ENCODE peak calls at places on chromosomes 1 and 21, in seven cellular contexts. F is naive thymus-derived CD4-positive, alpha-beta T cell; K is aorta; I is IMR-90; Z is iPS DF 6.9; H is left lung; Y is breast epithelium. N is an unnamed sample.

GRCh38 chr1:15417365-15417934 is 7.8 kb downstream of the EFHD2 start:
- DNase-seq in Y (no peak), F (no peak), Z (no peak), H (no peak), I (peak), K (no peak), N (no peak)

GRCh38 chr1:56396524-56397067 is 182.8 kb downstream of the PLPP3 start:
- DNase-seq in F (no peak), K (no peak), Z (no peak), I (no peak), H (no peak), Y (no peak), N (no peak)

GRCh38 chr1:218401896-218402770 is 57.0 kb downstream of the TGFB2 start:
- DNase-seq in K (no peak), Y (no peak), Z (no peak), H (no peak), F (no peak), I (peak), N (no peak)

GRCh38 chr21:31484219-31484618 is 140.2 kb upstream of the TIAM1 start:
- DNase-seq in H (no peak), I (no peak), Z (no peak), Y (no peak), F (no peak), K (no peak), N (no peak)

GRCh38 chr1:19465650-19466049 is 19.7 kb downstream of the CAPZB start:
- DNase-seq in I (no peak), K (no peak), Z (no peak), F (no peak), Y (no peak), H (no peak), N (no peak)

GRCh38 chr1:229855999-229856650 is 210.9 kb upstream of the GALNT2 start:
- DNase-seq in I (no peak), K (no peak), Y (no peak), H (peak), Z (no peak), F (peak), N (no peak)

GRCh38 chr1:27831568-27832410 is 1.2 kb downstream of the PPP1R8 start:
- DNase-seq in I (peak), H (no peak), K (no peak), Z (no peak), Y (no peak), F (no peak), N (no peak)

GRCh38 chr1:221072214-221072613 is 193.0 kb downstream of the HLX start:
- DNase-seq in K (no peak), H (no peak), Z (no peak), F (no peak), Y (no peak), I (no peak), N (no peak)

GRCh38 chr1:59025898-59026426 is 242.1 kb upstream of the JUN start:
- DNase-seq in H (no peak), K (no peak), Y (no peak), F (no peak), I (peak), Z (no peak), N (no peak)

GRCh38 chr1:113811353-113811887 is 856 bp downstream of the RSBN1 start:
- DNase-seq in K (peak), I (peak), Y (no peak), Z (no peak), H (no peak), F (no peak), N (peak)

GRCh38 chr1:74534241-74534640 is 21.8 kb upstream of the LRRC53 start:
- DNase-seq in H (no peak), Y (no peak), I (no peak), Z (no peak), F (no peak), K (no peak), N (no peak)

GRCh38 chr1:54379481-54380284 is 26.5 kb downstream of the SSBP3 start:
- DNase-seq in Y (no peak), Z (no peak), H (no peak), K (peak), I (peak), F (no peak), N (no peak)

GRCh38 chr1:246748867-246749266 is 24.7 kb downstream of the SCCPDH start:
- DNase-seq in Z (no peak), K (no peak), F (no peak), I (no peak), Y (no peak), H (no peak), N (no peak)

GRCh38 chr21:38869946-38870345 is 64.2 kb downstream of the ETS2 start:
- DNase-seq in F (no peak), I (peak), Y (no peak), Z (no peak), K (no peak), H (no peak), N (no peak)

GRCh38 chr1:63828322-63829044 is 54.7 kb downstream of the ROR1 start:
- DNase-seq in K (no peak), I (no peak), H (no peak), Z (no peak), Y (no peak), F (no peak), N (no peak)

GRCh38 chr1:32892368-32893197 is 6.3 kb downstream of the HPCA start:
- DNase-seq in Y (no peak), F (no peak), I (no peak), K (peak), H (peak), Z (no peak), N (peak)

GRCh38 chr1:19799877-19800804 is at the start of gene TMCO4:
- DNase-seq in K (peak), Z (no peak), H (peak), F (peak), I (peak), Y (peak), N (peak)

GRCh38 chr1:170397061-170397460 is 134.9 kb upstream of the GORAB start:
- DNase-seq in F (no peak), I (no peak), H (no peak), Z (no peak), Y (no peak), K (no peak), N (no peak)

GRCh38 chr21:34307991-34308532 is 55.7 kb upstream of the KCNE2 start:
- DNase-seq in F (no peak), H (no peak), I (no peak), Z (no peak), Y (no peak), K (no peak), N (no peak)

GRCh38 chr1:89489037-89489729 is 35.4 kb upstream of the LRRC8B start:
- DNase-seq in I (peak), K (no peak), H (peak), F (no peak), Y (no peak), Z (no peak), N (no peak)

GRCh38 chr1:228903573-228904122 is 168.4 kb downstream of the RHOU start:
- DNase-seq in I (no peak), K (no peak), Y (no peak), H (no peak), F (no peak), Z (no peak), N (no peak)

GRCh38 chr1:94871031-94871430 is 50.9 kb downstream of the SLC44A3 start:
- DNase-seq in K (no peak), Z (no peak), I (peak), Y (no peak), H (no peak), F (no peak), N (no peak)

GRCh38 chr1:204431310-204432184 is 19.9 kb upstream of the PPP1R15B start:
- DNase-seq in H (peak), Y (peak), F (peak), I (peak), K (peak), Z (no peak), N (peak)

GRCh38 chr1:47942238-47942629 is 55.0 kb downstream of the TRABD2B start:
- DNase-seq in K (no peak), Y (no peak), Z (no peak), F (no peak), H (no peak), I (no peak), N (no peak)

GRCh38 chr1:19096036-19096833 is 113.8 kb downstream of the UBR4 start:
- DNase-seq in I (peak), Y (peak), Z (no peak), K (no peak), F (peak), H (no peak), N (peak)

GRCh38 chr1:48246727-48247126 is 24.2 kb downstream of the SLC5A9 start:
- DNase-seq in F (no peak), Y (peak), H (peak), K (no peak), Z (no peak), I (no peak), N (no peak)

GRCh38 chr1:112673589-112674439 is 645 bp upstream of the MOV10 start:
- DNase-seq in I (peak), Y (peak), F (peak), H (no peak), K (peak), Z (no peak), N (peak)

GRCh38 chr1:58898739-58899580 is 115.1 kb upstream of the JUN start:
- DNase-seq in I (peak), K (no peak), F (no peak), Z (no peak), Y (no peak), H (peak), N (no peak)

GRCh38 chr1:193283026-193283425 is 96.6 kb upstream of the B3GALT2 start:
- DNase-seq in F (no peak), K (no peak), H (no peak), Z (no peak), I (peak), Y (no peak), N (no peak)

GRCh38 chr1:38740543-38740942 is 119.0 kb downstream of the RRAGC start:
- DNase-seq in I (peak), Z (no peak), Y (no peak), K (no peak), F (no peak), H (no peak), N (no peak)

GRCh38 chr1:73162576-73162975 is 880.2 kb upstream of the NEGR1 start:
- DNase-seq in F (no peak), Z (no peak), I (no peak), H (no peak), Y (no peak), K (no peak), N (no peak)

GRCh38 chr1:1680912-1681273 is 11.7 kb downstream of the SLC35E2B start:
- DNase-seq in Z (no peak), H (peak), K (peak), F (no peak), I (no peak), Y (no peak), N (no peak)

GRCh38 chr1:8090241-8090702 is 64.2 kb upstream of the ERRFI1 start:
- DNase-seq in I (peak), Z (no peak), H (no peak), Y (no peak), F (no peak), K (no peak), N (no peak)

GRCh38 chr1:37734629-37735591 is 30.0 kb downstream of the EPHA10 start:
- DNase-seq in Z (peak), K (peak), F (no peak), I (no peak), Y (no peak), H (no peak), N (no peak)

GRCh38 chr21:36511484-36512227 is 31.7 kb upstream of the CLDN14 start:
- DNase-seq in Y (no peak), F (no peak), K (no peak), H (no peak), Z (no peak), I (peak), N (no peak)

GRCh38 chr1:58619286-58620054 is 42.4 kb upstream of the TACSTD2 start:
- DNase-seq in K (no peak), I (no peak), Y (no peak), H (no peak), Z (no peak), F (no peak), N (no peak)

GRCh38 chr1:65772607-65773006 is 20.1 kb upstream of the PDE4B start:
- DNase-seq in K (no peak), H (no peak), I (peak), Y (no peak), Z (no peak), F (no peak), N (no peak)

GRCh38 chr21:42562258-42562657 is 48.6 kb downstream of the SLC37A1 start:
- DNase-seq in K (peak), F (no peak), I (no peak), Z (no peak), Y (no peak), H (no peak), N (no peak)

DNA sequence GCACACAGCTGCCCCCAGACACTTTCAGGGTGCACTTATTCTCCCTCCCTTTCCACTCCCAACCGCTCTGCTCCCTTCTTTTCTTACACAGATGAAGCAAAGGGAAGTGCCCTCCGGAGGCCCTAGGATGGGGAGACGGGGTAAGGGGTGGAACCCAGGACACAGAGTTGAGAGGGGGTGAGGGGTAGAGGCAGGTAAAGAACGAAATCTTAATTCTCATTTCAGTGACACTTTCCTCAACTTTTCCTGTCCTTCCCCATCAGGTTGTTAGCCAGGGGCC is 12.8 kb downstream of the PLEKHO1 start:
- DNase-seq in Z (no peak), I (no peak), Y (no peak), F (no peak), H (no peak), K (no peak), N (no peak)
- H3K4me3 ChIP-seq in Z (no peak), I (peak), Y (peak), F (no peak), H (no peak), K (no peak), N (peak)

DNA sequence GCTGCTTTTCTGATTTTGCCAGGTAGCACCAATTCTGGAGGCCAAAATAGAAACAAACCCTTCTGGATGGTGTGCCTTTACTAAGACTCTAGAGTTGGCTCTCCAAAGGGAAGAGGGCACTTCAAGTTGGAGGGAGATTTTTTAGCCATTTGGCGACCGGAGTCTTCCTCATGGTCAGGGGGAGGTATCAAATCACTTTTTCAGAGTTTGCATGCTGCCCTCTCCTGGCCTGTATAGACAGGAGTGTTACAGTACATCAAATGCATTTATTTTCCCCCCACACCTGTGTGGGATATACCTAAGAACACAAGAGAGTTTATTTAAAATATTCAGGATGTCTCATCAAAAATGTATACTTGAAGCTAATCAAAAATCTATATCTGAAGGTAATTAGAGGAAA is 3.2 kb downstream of the GREM2 start:
- DNase-seq in H (no peak), Z (no peak), Y (no peak), F (no peak), I (no peak), K (no peak), N (no peak)
- H3K4me3 ChIP-seq in H (no peak), Z (no peak), Y (no peak), F (no peak), I (no peak), K (no peak), N (no peak)

GRCh38 chr1:151831605-151832004 is at the start of gene RORC:
- DNase-seq in Z (no peak), F (no peak), I (no peak), H (peak), K (no peak), Y (peak), N (no peak)
- H3K4me3 ChIP-seq in Z (no peak), F (no peak), I (no peak), H (no peak), K (no peak), Y (no peak), N (no peak)

GRCh38 chr1:180793451-180793850 is 119.2 kb upstream of the KIAA1614 start:
- DNase-seq in K (no peak), H (no peak), Y (no peak), Z (no peak), F (no peak), I (peak), N (no peak)

GRCh38 chr1:180787628-180788307 is 124.9 kb upstream of the KIAA1614 start:
- DNase-seq in K (no peak), F (no peak), I (no peak), Y (no peak), H (no peak), Z (no peak), N (no peak)

GRCh38 chr1:180796897-180797296 is 115.8 kb upstream of the KIAA1614 start:
- DNase-seq in H (no peak), Y (no peak), F (no peak), Z (no peak), K (no peak), I (no peak), N (no peak)

GRCh38 chr1:180789460-180789859 is 123.2 kb upstream of the KIAA1614 start:
- DNase-seq in K (no peak), I (no peak), H (no peak), Z (no peak), Y (no peak), F (no peak), N (no peak)

GRCh38 chr1:180791806-180792205 is 120.9 kb upstream of the KIAA1614 start:
- DNase-seq in K (no peak), I (peak), F (no peak), H (no peak), Y (no peak), Z (no peak), N (no peak)
- H3K4me3 ChIP-seq in K (no peak), I (no peak), F (no peak), H (no peak), Y (no peak), Z (no peak), N (no peak)

DNA sequence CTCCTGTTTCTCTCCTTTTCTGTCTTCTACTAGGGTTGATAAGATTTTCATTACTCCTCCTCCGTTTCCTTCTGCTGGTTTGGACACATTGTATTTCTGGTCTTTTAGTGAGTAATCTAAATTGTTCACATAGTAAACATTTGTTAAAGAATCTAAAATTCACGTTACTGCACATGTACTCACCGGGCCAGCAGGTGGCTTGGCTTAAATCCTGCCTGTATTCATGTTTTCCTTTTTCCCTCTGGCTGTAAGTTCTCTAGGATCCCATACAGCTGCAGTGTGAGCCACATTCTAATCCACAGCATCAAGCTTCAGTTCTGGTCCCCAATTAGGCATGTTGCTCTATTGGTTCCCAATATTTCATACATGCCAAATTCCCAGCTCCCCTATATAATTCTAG is 958.3 kb downstream of the ADGRL2 start:
- DNase-seq in Y (no peak), H (no peak), Z (no peak), K (no peak), F (no peak), I (no peak), N (no peak)
- H3K4me3 ChIP-seq in Y (no peak), H (no peak), Z (no peak), K (no peak), F (no peak), I (no peak), N (no peak)